ENCODE peak calls at places on chromosomes 16 and 17, in six cellular contexts. U is HCT116, Y is GM23248, H is MM.1S, L is GM23338, E is PC-9. D is an unnamed sample.

GRCh38 chr16:72455743-72456659 is 284.0 kb upstream of the PMFBP1 start:
- DNase-seq in U (no peak), Y (no peak), H (peak; percentile 19), L (no peak), E (no peak), D (no peak)

GRCh38 chr17:41957058-41957868 is 9.3 kb upstream of the CNP start:
- DNase-seq in U (no peak), Y (no peak), H (no peak), L (peak; percentile 60), E (no peak), D (no peak)

GRCh38 chr17:1783271-1783670 is 21.4 kb downstream of the SERPINF1 start:
- DNase-seq in U (no peak), Y (peak; percentile 39), H (no peak), L (no peak), E (no peak), D (no peak)

GRCh38 chr17:17942846-17943245 is 29.4 kb downstream of the TOM1L2 start:
- DNase-seq in U (no peak), Y (peak; percentile 56), H (no peak), L (no peak), E (peak; percentile 73), D (no peak)

GRCh38 chr16:4244881-4245280 is 3.0 kb upstream of the SRL start:
- DNase-seq in U (no peak), Y (no peak), H (no peak), L (peak; percentile 37), E (no peak), D (no peak)

GRCh38 chr16:700684-701584 is 4.7 kb downstream of the FBXL16 start:
- DNase-seq in U (no peak), Y (peak; percentile 42), H (no peak), L (peak; percentile 71), E (no peak), D (peak; percentile 60)

GRCh38 chr17:21816592-21817567 is 124.6 kb downstream of the KCNJ18 start:
- DNase-seq in U (no peak), Y (no peak), H (no peak), L (no peak), E (peak; percentile 28), D (no peak)

GRCh38 chr17:73362697-73363096 is 50.9 kb upstream of the CDC42EP4 start:
- DNase-seq in U (no peak), Y (no peak), H (no peak), L (peak; percentile 69), E (no peak), D (no peak)

GRCh38 chr16:84578538-84579126 is 39.2 kb downstream of the COTL1 start:
- DNase-seq in U (no peak), Y (no peak), H (no peak), L (no peak), E (no peak), D (no peak)

GRCh38 chr16:71258371-71258770 is 27.8 kb upstream of the HYDIN start:
- DNase-seq in U (no peak), Y (no peak), H (no peak), L (no peak), E (no peak), D (no peak)

GRCh38 chr16:29308644-29309546 is 97.6 kb downstream of the NPIPB11 start:
- DNase-seq in U (no peak), Y (no peak), H (no peak), L (no peak), E (no peak), D (no peak)

GRCh38 chr16:12318661-12319463 is 342.3 kb downstream of the SNX29 start:
- DNase-seq in U (no peak), Y (peak; percentile 18), H (no peak), L (no peak), E (no peak), D (no peak)

GRCh38 chr17:78892520-78892919 is 10.5 kb downstream of the CEP295NL start:
- DNase-seq in U (no peak), Y (no peak), H (no peak), L (no peak), E (no peak), D (no peak)

GRCh38 chr17:76539631-76540271 is at the start of gene PRCD:
- DNase-seq in U (no peak), Y (no peak), H (no peak), L (peak; percentile 66), E (no peak), D (peak; percentile 53)

GRCh38 chr16:73192227-73192894 is 144.4 kb upstream of the ZFHX3 start:
- DNase-seq in U (no peak), Y (peak; percentile 91), H (no peak), L (no peak), E (no peak), D (no peak)

GRCh38 chr17:59846391-59847165 is 46.2 kb downstream of the TUBD1 start:
- DNase-seq in U (peak; percentile 94), Y (peak; percentile 84), H (peak; percentile 84), L (peak; percentile 62), E (peak; percentile 100), D (no peak)

GRCh38 chr17:4840893-4841242 is 7.7 kb downstream of the MINK1 start:
- DNase-seq in U (no peak), Y (no peak), H (no peak), L (no peak), E (no peak), D (no peak)

GRCh38 chr16:88289549-88290344 is 93.0 kb upstream of the ZNF469 start:
- DNase-seq in U (no peak), Y (peak; percentile 89), H (peak; percentile 24), L (no peak), E (no peak), D (no peak)

GRCh38 chr17:2436516-2436915 is 35.7 kb upstream of the MNT start:
- DNase-seq in U (no peak), Y (no peak), H (peak; percentile 13), L (peak; percentile 18), E (no peak), D (no peak)

GRCh38 chr17:21279582-21279981 is 4.9 kb upstream of the MAP2K3 start:
- DNase-seq in U (no peak), Y (no peak), H (no peak), L (no peak), E (no peak), D (no peak)

GRCh38 chr17:71361691-71362450 is 758.9 kb upstream of the SOX9 start:
- DNase-seq in U (no peak), Y (peak; percentile 67), H (no peak), L (no peak), E (no peak), D (no peak)

GRCh38 chr17:45286286-45286685 is 24.4 kb upstream of the SPATA32 start:
- DNase-seq in U (no peak), Y (no peak), H (no peak), L (no peak), E (no peak), D (no peak)

GRCh38 chr17:81518113-81518784 is 5.7 kb upstream of the ACTG1 start:
- DNase-seq in U (no peak), Y (peak; percentile 52), H (no peak), L (peak; percentile 52), E (peak; percentile 40), D (no peak)

GRCh38 chr16:15757630-15758251 is 99.1 kb downstream of the MYH11 start:
- DNase-seq in U (no peak), Y (no peak), H (peak; percentile 27), L (peak; percentile 52), E (no peak), D (peak; percentile 77)

GRCh38 chr17:7842380-7842949 is 8.4 kb downstream of the KDM6B start:
- DNase-seq in U (no peak), Y (peak; percentile 94), H (peak; percentile 74), L (no peak), E (peak; percentile 58), D (peak; percentile 84)

GRCh38 chr17:30961213-30962188 is 9.3 kb upstream of the RNF135 start:
- DNase-seq in U (no peak), Y (peak; percentile 68), H (peak; percentile 75), L (peak; percentile 17), E (no peak), D (no peak)

GRCh38 chr17:1753767-1754429 is 8.0 kb upstream of the SERPINF1 start:
- DNase-seq in U (no peak), Y (no peak), H (no peak), L (no peak), E (no peak), D (no peak)

GRCh38 chr16:11405331-11406176 is 60.3 kb downstream of the RMI2 start:
- DNase-seq in U (peak; percentile 34), Y (peak; percentile 39), H (peak; percentile 61), L (peak; percentile 87), E (no peak), D (peak; percentile 89)

GRCh38 chr16:68328151-68328859 is 17.5 kb downstream of the PRMT7 start:
- DNase-seq in U (peak; percentile 72), Y (peak; percentile 93), H (peak; percentile 86), L (peak; percentile 96), E (peak; percentile 88), D (peak; percentile 93)
- H3K4me3 ChIP-seq in U (no peak overlapping the region), Y (no peak overlapping the region), H (no peak overlapping the region), L (no peak overlapping the region), E (no peak overlapping the region), D (no peak overlapping the region)

GRCh38 chr17:66701462-66701861 is 133.5 kb upstream of the CACNG5 start:
- DNase-seq in U (no peak), Y (no peak), H (no peak), L (no peak), E (no peak), D (no peak)
- H3K9me2 ChIP-seq in U (no peaks in the 10 kb centered on the region), Y (no peaks in the 10 kb centered on the region), H (no peaks in the 10 kb centered on the region), L (peaks cover 3% of the 10 kb centered on the region), E (no peaks in the 10 kb centered on the region), D (no peaks in the 10 kb centered on the region)

GRCh38 chr16:56448005-56448404 is 3.1 kb downstream of the NUDT21 start:
- DNase-seq in U (no peak), Y (no peak), H (no peak), L (no peak), E (no peak), D (no peak)

GRCh38 chr16:56451753-56452689 is 667 bp downstream of the OGFOD1 start:
- DNase-seq in U (peak; percentile 2), Y (peak; percentile 82), H (peak; percentile 17), L (peak; percentile 66), E (peak; percentile 61), D (peak; percentile 74)

GRCh38 chr16:56450901-56451752 is at the start of the genes NUDT21 and OGFOD1:
- DNase-seq in U (peak; percentile 94), Y (peak; percentile 99), H (peak; percentile 97), L (peak; percentile 98), E (peak; percentile 98), D (peak; percentile 98)

GRCh38 chr16:56450275-56450889 is 750 bp downstream of the NUDT21 start:
- DNase-seq in U (no peak), Y (peak; percentile 60), H (no peak), L (peak; percentile 43), E (no peak), D (peak; percentile 56)
- H3K4me2 ChIP-seq in U (peak overlapping the region; percentile 98), Y (peak overlapping the region; percentile 95), H (peak overlapping the region; percentile 70), L (peak overlapping the region; percentile 92), E (peak overlapping the region; percentile 93), D (peak overlapping the region; percentile 95)

GRCh38 chr17:69462882-69463281 is 48.4 kb downstream of the MAP2K6 start:
- DNase-seq in U (no peak), Y (no peak), H (no peak), L (peak; percentile 34), E (no peak), D (no peak)

GRCh38 chr17:69466451-69466850 is 52.0 kb downstream of the MAP2K6 start:
- DNase-seq in U (no peak), Y (no peak), H (no peak), L (peak; percentile 76), E (peak; percentile 53), D (no peak)

GRCh38 chr17:69468211-69468610 is 53.7 kb downstream of the MAP2K6 start:
- DNase-seq in U (no peak), Y (no peak), H (no peak), L (no peak), E (no peak), D (no peak)

GRCh38 chr17:69470702-69471101 is 56.2 kb downstream of the MAP2K6 start:
- DNase-seq in U (no peak), Y (no peak), H (no peak), L (no peak), E (no peak), D (no peak)

GRCh38 chr17:69466905-69467630 is 52.6 kb downstream of the MAP2K6 start:
- DNase-seq in U (no peak), Y (peak; percentile 22), H (no peak), L (peak; percentile 65), E (no peak), D (no peak)
- H3K4me3 ChIP-seq in U (no peak overlapping the region), Y (no peak overlapping the region), H (no peak overlapping the region), L (no peak overlapping the region), E (no peak overlapping the region), D (no peak overlapping the region)

D was measured in Karpas-422.